ENCODE peak calls at places on chromosomes 2 and 18, in nine cellular contexts. B is MM.1S; V is effector memory CD4-positive, alpha-beta T cell; W is left ventricle myocardium inferior; I is stomach; H is mesenchymal stem cell; O is heart right ventricle; M is A549; A is tibial artery. F is an unnamed sample. For H3K4me1, the result is how much of the 10 kb centered on the place peaks cover.

GRCh38 chr2:15925819-15926218 is 14.5 kb upstream of the MYCN start:
- DNase-seq in M (no peak), A (no peak), B (no peak), I (no peak), W (no peak), O (no peak), H (no peak), V (no peak), F (no peak)

GRCh38 chr2:71923887-71924533 is 223.7 kb downstream of the CYP26B1 start:
- DNase-seq in I (peak), M (peak), V (peak), A (peak), H (peak), W (peak), B (peak), O (peak), F (peak)

GRCh38 chr2:59462418-59463197 is 1090.8 kb downstream of the BCL11A start:
- DNase-seq in H (no peak), M (no peak), O (no peak), V (no peak), A (no peak), B (no peak), I (no peak), W (no peak), F (no peak)

GRCh38 chr2:26744953-26745352 is 19.1 kb upstream of the SLC35F6 start:
- DNase-seq in B (no peak), H (no peak), V (no peak), W (no peak), M (no peak), A (no peak), I (no peak), O (no peak), F (no peak)

GRCh38 chr2:127932199-127932877 is 46.6 kb upstream of the AMMECR1L start:
- DNase-seq in O (no peak), M (no peak), W (no peak), I (no peak), V (no peak), A (no peak), B (no peak), H (peak), F (no peak)

GRCh38 chr2:240893363-240893828 is 2.6 kb downstream of the MAB21L4 start:
- DNase-seq in W (no peak), B (no peak), M (no peak), H (no peak), A (no peak), I (no peak), O (no peak), V (no peak), F (no peak)

GRCh38 chr2:237315881-237316225 is 98.1 kb downstream of the COL6A3 start:
- DNase-seq in W (no peak), O (peak), B (no peak), I (no peak), M (no peak), H (peak), A (no peak), V (no peak), F (no peak)

GRCh38 chr2:113260930-113261329 is 17.8 kb downstream of the PAX8 start:
- DNase-seq in V (no peak), B (no peak), W (no peak), O (no peak), M (no peak), I (no peak), A (no peak), H (no peak), F (no peak)

GRCh38 chr18:74544898-74545297 is 10.6 kb downstream of the CNDP1 start:
- DNase-seq in A (no peak), W (peak), V (no peak), O (peak), I (peak), H (no peak), B (no peak), M (no peak), F (no peak)

GRCh38 chr18:60198063-60198462 is 174.5 kb downstream of the MC4R start:
- DNase-seq in B (no peak), V (no peak), M (no peak), H (peak), I (no peak), A (no peak), O (peak), W (no peak), F (no peak)

GRCh38 chr2:159613515-159614336 is 2.6 kb downstream of the BAZ2B start:
- DNase-seq in B (peak), O (no peak), M (no peak), A (no peak), H (peak), W (no peak), I (no peak), V (no peak), F (no peak)

GRCh38 chr2:55992465-55992864 is 68.9 kb upstream of the EFEMP1 start:
- DNase-seq in H (peak), V (no peak), O (peak), I (no peak), A (peak), M (peak), W (no peak), B (no peak), F (peak)

GRCh38 chr2:235551965-235552364 is 58.1 kb downstream of the AGAP1 start:
- DNase-seq in I (peak), H (peak), B (peak), V (no peak), A (peak), W (peak), O (peak), M (peak), F (peak)

GRCh38 chr2:231677632-231678104 is 30.7 kb upstream of the PTMA start:
- DNase-seq in V (peak), I (peak), A (peak), B (peak), W (peak), O (peak), M (no peak), H (peak), F (peak)

GRCh38 chr2:121530210-121530562 is 494 bp upstream of the RNU4ATAC start:
- DNase-seq in M (peak), B (no peak), W (peak), V (no peak), A (peak), O (peak), H (peak), I (peak), F (peak)

GRCh38 chr18:29003194-29003593 is 826.3 kb upstream of the CDH2 start:
- DNase-seq in B (no peak), H (no peak), I (no peak), V (no peak), W (no peak), A (no peak), O (no peak), M (no peak), F (no peak)

GRCh38 chr2:114684404-114684803 is 242.0 kb downstream of the DPP10 start:
- DNase-seq in V (no peak), W (no peak), B (no peak), O (no peak), A (no peak), H (no peak), I (no peak), M (no peak), F (no peak)

GRCh38 chr2:197183355-197183754 is 127.2 kb downstream of the ANKRD44 start:
- DNase-seq in A (no peak), V (no peak), H (peak), O (no peak), B (no peak), M (no peak), I (no peak), W (no peak), F (no peak)

GRCh38 chr18:58309610-58310239 is 265.7 kb downstream of the NEDD4L start:
- DNase-seq in M (no peak), V (no peak), I (no peak), W (no peak), O (no peak), H (no peak), B (no peak), A (no peak), F (no peak)

GRCh38 chr2:111071480-111072143 is 49.1 kb upstream of the BCL2L11 start:
- DNase-seq in V (no peak), M (peak), B (no peak), I (no peak), W (no peak), O (no peak), A (peak), H (peak), F (no peak)

GRCh38 chr18:50866765-50867164 is 12.2 kb upstream of the ME2 start:
- DNase-seq in M (no peak), H (no peak), A (no peak), V (no peak), B (peak), I (no peak), O (no peak), W (no peak), F (no peak)

GRCh38 chr18:28108254-28108653 is 68.7 kb downstream of the CDH2 start:
- DNase-seq in V (no peak), M (no peak), H (no peak), B (no peak), W (no peak), I (no peak), O (no peak), A (no peak), F (no peak)

GRCh38 chr2:28580078-28580477 is 84.2 kb downstream of the PLB1 start:
- DNase-seq in A (no peak), I (no peak), V (no peak), B (no peak), H (no peak), M (no peak), O (no peak), W (no peak), F (no peak)

GRCh38 chr2:85234879-85235278 is 92.9 kb downstream of the TGOLN2 start:
- DNase-seq in H (no peak), I (no peak), W (no peak), M (no peak), A (no peak), V (no peak), O (no peak), B (no peak), F (no peak)

GRCh38 chr2:146853741-146854444 is 990.9 kb upstream of the ACVR2A start:
- DNase-seq in O (no peak), V (no peak), M (no peak), I (no peak), B (no peak), H (peak), A (no peak), W (no peak), F (no peak)

GRCh38 chr2:95017836-95018235 is 7.7 kb upstream of the MAL start:
- DNase-seq in W (no peak), A (no peak), V (no peak), B (no peak), I (no peak), H (no peak), M (no peak), O (no peak), F (no peak)

GRCh38 chr2:68548396-68548795 is 81.0 kb downstream of the APLF start:
- DNase-seq in V (no peak), M (no peak), A (no peak), W (no peak), I (no peak), B (no peak), H (peak), O (no peak), F (no peak)

GRCh38 chr2:60294901-60295590 is 258.4 kb downstream of the BCL11A start:
- DNase-seq in A (no peak), B (no peak), V (no peak), H (no peak), I (no peak), W (no peak), O (no peak), M (no peak), F (no peak)

DNA sequence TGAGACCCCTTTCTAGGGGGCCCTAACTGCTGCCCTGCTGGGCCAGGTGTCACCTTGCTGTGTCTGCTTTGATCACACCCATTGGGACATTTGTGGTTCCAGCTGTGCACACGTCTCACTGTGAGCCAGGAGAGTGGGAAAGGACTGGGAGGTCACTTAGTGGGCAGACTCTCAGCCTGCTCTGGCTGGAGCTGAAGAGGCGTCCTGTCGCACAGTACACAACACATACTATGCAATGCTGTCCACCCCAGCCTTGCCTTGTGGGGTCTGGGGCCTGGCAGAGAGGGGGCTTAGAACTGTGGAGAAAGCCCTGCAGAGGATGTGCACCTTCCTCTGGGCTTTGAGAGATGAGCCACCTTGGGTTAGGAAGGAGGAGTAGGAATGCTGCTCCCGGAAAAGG is 25.3 kb upstream of the ASPRV1 start:
- DNase-seq in B (no peak), V (no peak), M (no peak), A (no peak), O (no peak), W (no peak), I (no peak), H (no peak), F (no peak)
- H3K4me1 ChIP-seq in B (under half), V (under half), M (under half), A (under half), O (under half), W (under half), I (under half), H (under half), F (under half)

DNA sequence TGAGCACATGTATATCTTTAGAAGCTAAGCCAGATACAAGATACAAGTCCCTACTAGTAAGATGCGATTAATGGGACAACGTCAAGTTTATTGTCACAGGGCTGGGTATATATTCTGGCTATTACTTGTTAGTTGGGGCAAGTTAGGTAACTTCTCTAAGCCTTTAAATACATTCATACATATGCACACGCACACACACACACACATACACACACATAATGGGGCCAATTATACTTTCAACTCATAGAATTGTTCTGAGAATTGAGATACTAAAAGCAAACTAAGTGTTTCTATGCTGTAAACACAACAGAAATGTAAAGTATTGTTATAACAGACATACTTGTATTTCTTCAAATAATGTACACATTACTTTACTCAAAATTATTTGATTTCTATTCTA is 116.1 kb downstream of the BCL2 start:
- DNase-seq in I (no peak), B (no peak), W (no peak), O (no peak), M (no peak), A (no peak), H (no peak), V (no peak), F (no peak)
- H3K4me1 ChIP-seq in I (under half), B (under half), W (under half), O (under half), M (under half), A (under half), H (under half), V (half or more), F (under half)

GRCh38 chr2:190534310-190535118 is at the start of gene NEMP2:
- DNase-seq in V (peak), B (peak), H (peak), A (peak), I (peak), M (peak), W (peak), O (peak), F (peak)

GRCh38 chr2:190530211-190530639 is 4.3 kb downstream of the NEMP2 start:
- DNase-seq in V (no peak), A (no peak), B (no peak), M (no peak), H (peak), I (no peak), W (no peak), O (peak), F (no peak)

GRCh38 chr2:190533175-190533967 is 1.2 kb downstream of the NEMP2 start:
- DNase-seq in V (no peak), M (no peak), B (no peak), I (no peak), W (no peak), A (no peak), O (no peak), H (no peak), F (no peak)

GRCh38 chr2:190533968-190534309 is 583 bp downstream of the NEMP2 start:
- DNase-seq in B (peak), M (peak), H (peak), A (no peak), O (no peak), I (no peak), V (peak), W (no peak), F (no peak)

DNA sequence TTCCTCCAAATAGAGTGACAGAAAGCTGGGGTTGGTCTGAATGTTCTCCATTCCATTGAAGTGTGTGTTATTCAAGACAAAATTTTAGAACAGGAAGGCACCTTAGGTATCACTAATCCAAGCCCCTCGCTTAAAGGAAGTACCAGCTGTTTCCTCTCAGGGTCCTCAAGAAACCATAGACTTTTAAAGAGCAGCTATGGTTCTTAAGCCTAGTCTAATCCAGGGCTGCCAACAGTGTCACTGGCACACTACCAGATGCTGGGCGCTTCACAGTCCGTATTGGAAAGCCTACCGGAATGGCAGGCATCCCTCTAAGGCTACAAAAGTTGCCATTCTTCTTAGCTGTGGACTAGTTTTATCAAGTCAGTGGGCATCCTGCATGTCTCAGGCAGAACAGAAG is 1.9 kb downstream of the NEMP2 start:
- DNase-seq in M (no peak), I (no peak), B (no peak), O (no peak), H (no peak), W (no peak), A (no peak), V (no peak), F (no peak)
- H3K4me1 ChIP-seq in M (under half), I (under half), B (under half), O (half or more), H (under half), W (under half), A (under half), V (under half), F (under half)

GRCh38 chr2:207318071-207318683 is 152.4 kb upstream of the KLF7 start:
- DNase-seq in A (no peak), H (no peak), W (no peak), O (no peak), I (no peak), M (no peak), B (no peak), V (no peak), F (no peak)
- H3K4me1 ChIP-seq in A (under half), H (under half), W (under half), O (under half), I (under half), M (half or more), B (under half), V (under half), F (under half)

GRCh38 chr2:20150110-20150706 is 74.7 kb downstream of the SDC1 start:
- DNase-seq in O (no peak), W (no peak), V (no peak), M (no peak), A (no peak), H (no peak), I (no peak), B (no peak), F (no peak)

GRCh38 chr2:20147351-20147750 is 77.6 kb downstream of the SDC1 start:
- DNase-seq in A (no peak), O (no peak), M (no peak), H (no peak), W (no peak), I (no peak), V (no peak), B (no peak), F (no peak)

GRCh38 chr2:20149703-20150030 is 75.3 kb downstream of the SDC1 start:
- DNase-seq in I (peak), H (no peak), O (no peak), B (no peak), W (no peak), V (no peak), A (no peak), M (no peak), F (no peak)

GRCh38 chr2:20148841-20149702 is 75.9 kb downstream of the SDC1 start:
- DNase-seq in H (peak), A (no peak), V (no peak), B (no peak), W (no peak), M (no peak), I (no peak), O (no peak), F (no peak)

DNA sequence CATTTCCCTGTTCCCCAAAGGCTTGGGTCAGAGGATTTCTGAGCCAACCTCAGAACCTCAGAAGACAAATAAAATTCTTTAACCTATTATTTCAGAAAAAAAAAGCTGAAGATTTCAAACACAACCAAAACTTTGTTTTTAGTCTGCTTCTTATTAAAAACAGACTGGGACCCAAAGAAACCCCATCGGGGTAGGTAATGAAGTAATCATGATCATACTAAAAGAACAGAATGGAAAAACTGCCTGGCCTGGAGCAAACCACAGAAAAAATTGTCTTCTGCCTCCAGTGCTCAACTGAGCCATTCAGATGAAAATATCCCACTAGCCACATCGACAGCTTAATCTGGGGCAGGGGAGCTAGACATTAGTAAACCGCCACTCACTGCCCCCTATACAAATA is 76.5 kb downstream of the SDC1 start:
- DNase-seq in B (no peak), A (no peak), I (no peak), H (no peak), V (no peak), M (no peak), O (no peak), W (no peak), F (no peak)
- H3K4me1 ChIP-seq in B (under half), A (under half), I (under half), H (under half), V (under half), M (under half), O (under half), W (under half), F (under half)

GRCh38 chr2:158182681-158183350 is 81.1 kb downstream of the UPP2 start:
- DNase-seq in A (no peak), M (no peak), B (no peak), H (no peak), O (no peak), I (no peak), W (no peak), V (no peak), F (no peak)
- H3K4me1 ChIP-seq in A (under half), M (under half), B (under half), H (under half), O (under half), I (under half), W (under half), V (under half), F (under half)

DNA sequence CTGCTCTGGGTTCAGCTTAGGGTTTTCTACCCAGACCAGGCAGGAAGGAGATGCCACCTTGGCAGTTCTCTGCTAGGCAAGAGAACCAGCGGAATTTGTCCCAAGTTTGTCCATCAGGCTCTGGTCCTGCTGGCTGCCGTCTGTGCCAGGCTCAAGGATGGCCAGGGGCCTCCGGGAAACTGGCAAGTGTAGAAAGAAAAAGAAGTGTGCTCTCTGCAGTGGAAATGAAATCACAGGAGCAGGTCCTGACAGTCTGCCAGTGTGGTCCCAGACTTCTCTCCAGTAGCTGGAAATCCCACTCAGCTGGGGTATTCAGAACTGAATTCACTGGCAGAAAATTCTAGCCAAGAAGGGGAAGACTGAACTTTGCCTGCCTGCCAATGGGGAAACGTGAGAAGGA is 91.0 kb downstream of the STPG4 start:
- DNase-seq in B (no peak), O (no peak), I (no peak), M (no peak), W (no peak), H (no peak), A (no peak), V (no peak), F (no peak)
- H3K4me1 ChIP-seq in B (under half), O (half or more), I (half or more), M (under half), W (half or more), H (under half), A (half or more), V (under half), F (half or more)